ENCODE peak calls at places on chromosomes 3 and 15, in nine cellular contexts. R, W, D, J, Z, Q, F, N and I are unnamed samples. For H3K27me3 and H3K9me3, the result is how much of the 10 kb centered on the place peaks cover.

GRCh38 chr3:138786788-138787276 is 47.9 kb downstream of the PIK3CB start:
- DNase-seq in R (no peak), W (no peak), D (no peak), J (no peak), Z (no peak), Q (no peak), F (peak), N (no peak), I (no peak)

GRCh38 chr3:141680620-141681389 is 57.3 kb upstream of the RNF7 start:
- DNase-seq in R (no peak), W (peak), D (no peak), J (no peak), Z (peak), Q (no peak), F (peak), N (peak), I (peak)

GRCh38 chr3:184590795-184591194 is 29.2 kb downstream of the EPHB3 start:
- DNase-seq in R (no peak), W (no peak), D (no peak), J (peak), Z (no peak), Q (no peak), F (no peak), N (peak), I (no peak)

GRCh38 chr3:37543692-37544091 is 318.0 kb upstream of the CTDSPL start:
- DNase-seq in R (no peak), W (no peak), D (no peak), J (no peak), Z (no peak), Q (no peak), F (no peak), N (no peak), I (peak)

GRCh38 chr3:126721246-126721645 is 17.2 kb downstream of the CHCHD6 start:
- DNase-seq in R (no peak), W (no peak), D (no peak), J (no peak), Z (no peak), Q (no peak), F (no peak), N (no peak), I (no peak)

GRCh38 chr3:12922881-12923431 is 81.6 kb upstream of the RPL32 start:
- DNase-seq in R (no peak), W (peak), D (no peak), J (no peak), Z (no peak), Q (no peak), F (no peak), N (peak), I (no peak)

GRCh38 chr15:82952156-82953081 is at the start of gene HOMER2:
- DNase-seq in R (peak), W (no peak), D (no peak), J (peak), Z (peak), Q (no peak), F (peak), N (peak), I (peak)

GRCh38 chr3:196994056-196994455 is 25.4 kb upstream of the PIGZ start:
- DNase-seq in R (no peak), W (no peak), D (no peak), J (no peak), Z (no peak), Q (peak), F (no peak), N (no peak), I (no peak)

GRCh38 chr3:84960581-84960980 is 1.8 kb downstream of the CADM2 start:
- DNase-seq in R (no peak), W (no peak), D (no peak), J (no peak), Z (no peak), Q (no peak), F (no peak), N (peak), I (no peak)

DNA sequence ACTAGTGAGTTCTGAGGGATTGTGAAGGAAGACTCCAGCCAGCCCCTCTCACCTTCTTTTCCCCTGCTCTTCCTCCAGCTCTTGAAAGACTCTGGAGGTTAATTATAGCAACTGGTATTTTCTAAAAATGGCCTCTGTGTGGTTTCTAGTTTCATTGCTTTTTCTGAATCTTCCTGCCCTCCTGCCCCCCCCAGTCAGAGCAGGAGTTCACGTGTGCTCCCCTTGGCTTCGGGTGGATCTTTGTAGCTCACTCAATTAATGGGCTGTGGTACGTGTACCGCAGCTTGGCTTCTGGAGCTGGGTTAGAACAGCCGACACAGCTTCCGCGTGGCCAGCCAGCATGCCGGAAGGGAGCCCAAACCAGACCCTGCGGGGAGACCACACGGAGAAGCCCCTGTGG is 31.5 kb downstream of the TM2D3 start:
- DNase-seq in R (no peak), W (no peak), D (no peak), J (no peak), Z (no peak), Q (no peak), F (no peak), N (no peak), I (no peak)
- H3K4me3 ChIP-seq in R (no peak), W (no peak), D (no peak), J (no peak), Z (no peak), Q (no peak), F (no peak), N (no peak), I (no peak)

GRCh38 chr15:45473068-45473467 is 49.5 kb downstream of the SLC30A4 start:
- DNase-seq in R (no peak), W (no peak), D (no peak), J (no peak), Z (no peak), Q (no peak), F (no peak), N (no peak), I (no peak)

GRCh38 chr15:45471151-45471550 is 51.4 kb downstream of the SLC30A4 start:
- DNase-seq in R (no peak), W (no peak), D (no peak), J (no peak), Z (no peak), Q (no peak), F (no peak), N (no peak), I (no peak)

GRCh38 chr15:45469027-45469426 is 53.5 kb downstream of the SLC30A4 start:
- DNase-seq in R (no peak), W (no peak), D (no peak), J (no peak), Z (no peak), Q (no peak), F (no peak), N (no peak), I (no peak)

GRCh38 chr15:45468294-45468693 is 54.3 kb downstream of the SLC30A4 start:
- DNase-seq in R (no peak), W (no peak), D (no peak), J (no peak), Z (no peak), Q (no peak), F (peak), N (no peak), I (no peak)

DNA sequence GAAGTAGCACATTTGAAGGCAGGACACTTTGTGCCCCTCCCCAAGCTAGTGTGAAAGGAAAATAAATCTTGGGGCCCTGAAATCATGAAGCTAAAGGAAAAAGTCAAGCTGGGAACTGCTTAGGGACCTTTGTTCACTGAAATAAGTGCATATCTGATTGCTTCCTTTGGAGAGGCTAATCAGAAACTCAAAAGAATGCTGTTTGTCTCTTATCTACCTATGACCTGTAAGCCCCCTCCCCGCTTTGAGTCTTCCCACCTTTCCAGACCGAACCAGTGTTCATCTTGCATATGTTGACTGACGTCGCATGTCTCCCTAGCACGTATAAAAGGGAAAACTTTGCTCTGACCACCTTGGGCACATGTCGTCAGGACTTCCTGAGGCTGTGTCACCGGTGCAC is 53.1 kb downstream of the SLC30A4 start:
- DNase-seq in R (no peak), W (no peak), D (no peak), J (no peak), Z (no peak), Q (no peak), F (no peak), N (no peak), I (no peak)
- H3K27me3 ChIP-seq in R (under half), W (under half), D (half or more), J (under half), Z (under half), Q (under half), F (under half), N (under half), I (under half)

GRCh38 chr15:20355256-20355868 is 186.2 kb downstream of the GOLGA6L6 start:
- DNase-seq in R (no peak), W (no peak), D (no peak), J (no peak), Z (no peak), Q (peak), F (no peak), N (no peak), I (no peak)

GRCh38 chr15:20356444-20357138 is 185.0 kb downstream of the GOLGA6L6 start:
- DNase-seq in R (peak), W (no peak), D (peak), J (no peak), Z (no peak), Q (peak), F (peak), N (peak), I (peak)

GRCh38 chr15:20351448-20351961 is 190.1 kb downstream of the GOLGA6L6 start:
- DNase-seq in R (no peak), W (no peak), D (no peak), J (no peak), Z (no peak), Q (peak), F (no peak), N (no peak), I (no peak)

GRCh38 chr15:20352241-20353200 is 189.1 kb downstream of the GOLGA6L6 start:
- DNase-seq in R (peak), W (no peak), D (no peak), J (no peak), Z (no peak), Q (peak), F (no peak), N (no peak), I (no peak)

GRCh38 chr15:20353966-20354883 is 187.4 kb downstream of the GOLGA6L6 start:
- DNase-seq in R (peak), W (no peak), D (no peak), J (no peak), Z (no peak), Q (peak), F (no peak), N (no peak), I (no peak)
- H3K9me3 ChIP-seq in R (under half), W (half or more), D (half or more), J (under half), Z (under half), Q (under half), F (under half), N (under half), I (under half)

GRCh38 chr15:75714195-75714594 is 1.5 kb upstream of the CSPG4 start:
- DNase-seq in R (no peak), W (no peak), D (no peak), J (no peak), Z (no peak), Q (no peak), F (no peak), N (no peak), I (no peak)

GRCh38 chr15:75718326-75718725 is 5.7 kb upstream of the CSPG4 start:
- DNase-seq in R (no peak), W (no peak), D (no peak), J (no peak), Z (peak), Q (peak), F (peak), N (peak), I (peak)

GRCh38 chr15:75712668-75713337 is at the start of gene CSPG4:
- DNase-seq in R (no peak), W (no peak), D (no peak), J (peak), Z (no peak), Q (peak), F (peak), N (no peak), I (peak)

DNA sequence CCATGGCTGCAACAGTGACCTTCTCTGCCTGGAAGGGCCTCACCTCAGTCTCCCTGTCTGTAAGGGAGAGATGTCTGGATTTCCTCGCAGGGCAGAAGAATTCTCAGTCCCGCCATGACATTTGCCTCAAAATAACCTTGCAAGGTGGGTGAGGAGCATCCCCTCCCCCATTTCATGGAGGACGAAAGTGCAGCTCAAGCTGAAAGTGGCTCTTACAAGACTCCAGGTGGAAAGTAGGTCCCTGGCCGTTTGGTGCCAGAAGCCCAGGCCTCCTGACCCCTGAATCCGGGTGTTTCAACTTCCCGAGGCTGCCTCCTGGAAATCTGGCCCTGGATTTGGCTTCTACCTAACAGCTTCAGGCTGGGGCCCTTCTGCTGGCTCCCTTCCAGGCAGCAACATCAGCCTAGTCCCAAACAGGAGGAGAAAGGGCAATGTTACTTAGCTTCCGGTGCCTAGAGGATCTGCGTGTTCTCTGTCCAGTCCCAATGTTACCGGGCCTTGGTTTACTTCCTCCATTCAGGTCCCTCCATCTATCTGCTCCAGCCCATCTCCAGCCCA is 769 bp upstream of the CSPG4 start:
- DNase-seq in R (no peak), W (no peak), D (no peak), J (peak), Z (no peak), Q (peak), F (peak), N (no peak), I (peak)
- H3K4me3 ChIP-seq in R (no peak), W (no peak), D (no peak), J (no peak), Z (no peak), Q (peak), F (no peak), N (no peak), I (no peak)

DNA sequence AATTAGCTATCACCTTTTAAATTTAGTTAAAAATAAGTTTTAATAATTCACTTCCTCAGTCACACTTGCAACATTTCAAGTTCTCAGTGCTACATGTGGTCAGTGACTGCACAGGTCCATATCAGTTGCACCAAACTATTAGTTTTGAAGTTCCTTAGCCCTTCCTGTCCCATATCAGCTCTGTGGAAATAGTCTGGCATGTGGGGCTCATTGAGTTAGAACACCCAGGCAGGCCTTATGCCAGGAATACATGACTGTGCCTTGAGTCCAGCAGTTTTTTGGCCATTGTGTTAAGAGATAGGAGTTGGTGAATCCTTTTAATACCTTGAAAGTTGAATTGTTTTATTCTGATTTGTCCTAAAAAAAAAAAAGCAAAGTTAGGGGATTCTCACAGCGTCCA is 153.7 kb upstream of the BFSP2 start:
- DNase-seq in R (no peak), W (no peak), D (no peak), J (no peak), Z (no peak), Q (no peak), F (no peak), N (peak), I (no peak)
- H3K27me3 ChIP-seq in R (under half), W (under half), D (under half), J (under half), Z (under half), Q (under half), F (under half), N (under half), I (under half)

DNA sequence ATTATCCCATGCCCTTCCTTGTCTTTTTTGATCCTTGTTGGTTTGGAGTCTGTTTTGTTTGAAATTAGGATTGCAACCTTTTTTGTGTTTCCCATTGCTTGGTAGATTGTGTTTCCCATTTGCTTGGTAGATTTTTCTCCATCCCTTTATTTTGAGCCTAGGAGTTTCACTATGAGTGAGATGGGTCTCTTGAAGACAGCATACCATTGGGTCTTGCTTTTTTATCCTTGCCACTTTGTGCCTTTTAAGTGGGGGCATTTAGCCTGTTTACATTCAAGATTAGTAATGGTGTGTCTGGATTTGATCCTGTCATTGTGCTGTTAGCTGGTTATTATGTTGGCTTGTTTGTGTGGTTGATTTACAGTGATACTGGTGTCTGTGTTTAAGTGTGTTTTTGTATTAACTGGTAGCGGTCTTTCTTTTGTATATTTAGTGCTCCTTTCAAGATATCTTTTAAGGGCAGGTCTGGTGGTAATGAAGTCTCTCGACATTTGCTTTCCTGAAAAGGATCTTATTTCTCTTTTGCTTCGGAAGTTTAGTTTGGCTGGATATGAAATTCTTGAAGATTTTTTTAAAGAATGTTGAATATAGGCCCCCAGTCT is 70.8 kb downstream of the AKAP13 start:
- DNase-seq in R (no peak), W (no peak), D (no peak), J (no peak), Z (no peak), Q (no peak), F (no peak), N (no peak), I (no peak)
- H3K9me3 ChIP-seq in R (under half), W (under half), D (under half), J (under half), Z (under half), Q (under half), F (under half), N (under half), I (under half)

DNA sequence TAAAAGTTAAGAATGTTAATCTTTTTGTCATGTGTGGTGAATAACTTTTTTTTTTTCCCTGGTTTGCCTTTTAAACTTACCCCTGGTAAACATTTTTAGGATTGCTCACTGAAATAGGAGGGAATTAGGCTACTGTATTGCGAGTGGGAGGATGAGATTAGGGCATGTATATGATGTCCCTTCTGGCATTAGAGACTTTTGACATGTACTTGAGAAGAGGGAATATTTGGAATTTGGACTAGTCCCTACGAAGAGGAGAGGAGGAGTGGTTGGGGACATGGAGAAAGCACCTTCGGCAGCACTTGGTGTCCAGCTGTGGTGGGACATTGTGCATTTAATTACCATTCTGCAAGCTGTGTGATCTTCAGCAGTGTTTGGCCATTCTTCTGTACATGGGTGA is 25.0 kb downstream of the PDE8A start:
- DNase-seq in R (no peak), W (no peak), D (no peak), J (no peak), Z (no peak), Q (no peak), F (no peak), N (no peak), I (no peak)
- H3K4me3 ChIP-seq in R (no peak), W (no peak), D (no peak), J (no peak), Z (no peak), Q (no peak), F (no peak), N (no peak), I (no peak)